ENCODE peak calls at places on chromosomes 12 and 14, in four cellular contexts. Z is mesenchymal stem cell, J is IMR-90, O is GM23248. E is an unnamed sample.

GRCh38 chr12:30926243-30927209 is at the start of gene TSPAN11:
- DNase-seq in Z (peak; percentile 85), J (peak; percentile 26), O (peak; percentile 81), E (peak; percentile 86)

GRCh38 chr12:89927226-89927698 is 218.6 kb upstream of the ATP2B1 start:
- DNase-seq in Z (no peak), J (no peak), O (no peak), E (no peak)

GRCh38 chr12:117832459-117833457 is 136.0 kb downstream of the KSR2 start:
- DNase-seq in Z (peak; percentile 22), J (peak; percentile 7), O (peak; percentile 82), E (peak; percentile 4)

GRCh38 chr12:103852498-103852992 is 11.5 kb upstream of the NT5DC3 start:
- DNase-seq in Z (peak; percentile 84), J (peak; percentile 54), O (peak; percentile 30), E (no peak)

GRCh38 chr12:24222968-24223367 is 273.5 kb upstream of the SOX5 start:
- DNase-seq in Z (peak; percentile 77), J (peak; percentile 87), O (peak; percentile 3), E (no peak)

GRCh38 chr12:113056631-113057488 is at the start of gene DTX1:
- DNase-seq in Z (no peak), J (no peak), O (peak; percentile 28), E (peak; percentile 38)

GRCh38 chr14:28666961-28667360 is 99.6 kb upstream of the FOXG1 start:
- DNase-seq in Z (peak; percentile 14), J (no peak), O (no peak), E (no peak)

GRCh38 chr14:53841109-53842099 is 115.2 kb downstream of the BMP4 start:
- DNase-seq in Z (no peak), J (no peak), O (no peak), E (no peak)

GRCh38 chr14:94036328-94037167 is 10.4 kb downstream of the OTUB2 start:
- DNase-seq in Z (peak; percentile 79), J (peak; percentile 57), O (peak; percentile 67), E (peak; percentile 79)

GRCh38 chr14:53792909-53793308 is 163.7 kb downstream of the BMP4 start:
- DNase-seq in Z (no peak), J (no peak), O (no peak), E (no peak)

GRCh38 chr12:29050503-29050902 is 98.6 kb upstream of the FAR2 start:
- DNase-seq in Z (no peak), J (no peak), O (no peak), E (no peak)

GRCh38 chr14:97104029-97104428 is 306.8 kb downstream of the VRK1 start:
- DNase-seq in Z (no peak), J (no peak), O (no peak), E (no peak)

GRCh38 chr14:74838141-74838540 is 37.8 kb downstream of the PROX2 start:
- DNase-seq in Z (peak; percentile 54), J (peak; percentile 30), O (no peak), E (no peak)

GRCh38 chr14:60602312-60602711 is 47.0 kb downstream of the SIX1 start:
- DNase-seq in Z (no peak), J (no peak), O (no peak), E (no peak)

GRCh38 chr12:109777544-109777943 is 55.7 kb downstream of the TRPV4 start:
- DNase-seq in Z (peak; percentile 7), J (peak; percentile 10), O (peak; percentile 40), E (peak; percentile 24)

GRCh38 chr14:100522616-100523021 is 64.6 kb downstream of the BEGAIN start:
- DNase-seq in Z (no peak), J (no peak), O (peak; percentile 16), E (no peak)

GRCh38 chr14:101224356-101225115 is 321.0 kb upstream of the RTL1 start:
- DNase-seq in Z (no peak), J (no peak), O (no peak), E (no peak)

GRCh38 chr14:105479438-105480164 is 5.0 kb downstream of the CRIP2 start:
- DNase-seq in Z (no peak), J (no peak), O (no peak), E (no peak)

GRCh38 chr14:26729851-26730250 is 132.0 kb upstream of the NOVA1 start:
- DNase-seq in Z (no peak), J (no peak), O (peak; percentile 66), E (peak; percentile 48)

GRCh38 chr12:24113701-24114100 is 164.2 kb upstream of the SOX5 start:
- DNase-seq in Z (peak; percentile 26), J (peak; percentile 12), O (no peak), E (no peak)

GRCh38 chr12:92078167-92079053 is 67.2 kb downstream of the BTG1 start:
- DNase-seq in Z (peak; percentile 88), J (peak; percentile 96), O (peak; percentile 100), E (peak; percentile 97)

GRCh38 chr12:2858944-2859352 is 2.1 kb upstream of the TEX52 start:
- DNase-seq in Z (no peak), J (no peak), O (no peak), E (no peak)

GRCh38 chr12:47900480-47901129 is 4.2 kb downstream of the VDR start:
- DNase-seq in Z (peak; percentile 60), J (no peak), O (peak; percentile 60), E (no peak)

GRCh38 chr14:77026930-77027537 is 1.5 kb downstream of the IRF2BPL start:
- DNase-seq in Z (peak; percentile 57), J (peak; percentile 54), O (peak; percentile 80), E (peak; percentile 55)

GRCh38 chr12:56622535-56622934 is 7.6 kb downstream of the BAZ2A start:
- DNase-seq in Z (no peak), J (no peak), O (peak; percentile 25), E (peak; percentile 4)

GRCh38 chr14:44396226-44396625 is 110.9 kb downstream of the FSCB start:
- DNase-seq in Z (no peak), J (no peak), O (no peak), E (no peak)

GRCh38 chr12:99130808-99131538 is 485.9 kb downstream of the APAF1 start:
- DNase-seq in Z (no peak), J (no peak), O (peak; percentile 42), E (peak; percentile 75)

GRCh38 chr12:68867606-68868005 is 59.6 kb downstream of the MDM2 start:
- DNase-seq in Z (no peak), J (no peak), O (no peak), E (no peak)

GRCh38 chr12:47014474-47014873 is 64.9 kb upstream of the PCED1B start:
- DNase-seq in Z (peak; percentile 86), J (peak; percentile 96), O (peak; percentile 88), E (peak; percentile 55)

DNA sequence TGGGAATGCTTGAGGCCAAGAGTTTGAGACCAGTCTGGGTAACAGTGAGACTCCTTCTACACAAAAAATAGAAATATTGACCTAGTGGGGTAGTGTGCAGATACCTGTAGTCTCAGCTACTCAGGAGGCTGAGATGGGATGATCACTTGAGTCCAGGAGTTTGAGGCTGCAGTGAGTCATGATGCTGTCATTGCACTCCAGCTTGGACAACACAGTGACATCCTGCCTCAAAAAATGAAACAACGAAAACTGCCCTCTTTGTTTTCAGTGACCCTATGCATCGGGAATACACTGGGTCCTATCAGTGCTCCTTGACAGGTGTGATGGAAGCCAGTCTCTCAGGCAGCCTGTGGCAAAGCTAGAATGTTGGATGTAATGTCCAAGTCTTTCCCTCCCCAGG is 311.5 kb upstream of the OR4E1 start:
- DNase-seq in Z (no peak), J (no peak), O (peak; percentile 12), E (no peak)
- H3K9ac ChIP-seq in Z (no peak overlapping the region), J (no peak overlapping the region), O (no peak overlapping the region), E (no peak overlapping the region)

GRCh38 chr12:123859035-123859434 is 96.9 kb downstream of the DNAH10 start:
- DNase-seq in Z (no peak), J (no peak), O (no peak), E (no peak)
- H3K4me3 ChIP-seq in Z (no peak overlapping the region), J (no peak overlapping the region), O (no peak overlapping the region), E (no peak overlapping the region)

GRCh38 chr12:70332236-70332635 is 33.9 kb upstream of the KCNMB4 start:
- DNase-seq in Z (no peak), J (no peak), O (no peak), E (no peak)
- H3K36me3 ChIP-seq in Z (peaks cover 52% of the 10 kb centered on the region), J (peaks cover 11% of the 10 kb centered on the region), O (peaks cover 30% of the 10 kb centered on the region), E (peaks cover 43% of the 10 kb centered on the region)

GRCh38 chr12:10241781-10242180 is 29.1 kb downstream of the GABARAPL1 start:
- DNase-seq in Z (peak; percentile 56), J (no peak), O (no peak), E (no peak)
- H3K9ac ChIP-seq in Z (no peak overlapping the region), J (no peak overlapping the region), O (no peak overlapping the region), E (no peak overlapping the region)

GRCh38 chr14:69133206-69134125 is 19.5 kb downstream of the DCAF5 start:
- DNase-seq in Z (peak; percentile 81), J (peak; percentile 78), O (peak; percentile 87), E (peak; percentile 88)
- H3K4me3 ChIP-seq in Z (peak overlapping the region; percentile 63), J (no peak overlapping the region), O (peak overlapping the region; percentile 56), E (peak overlapping the region; percentile 58)

GRCh38 chr12:124469193-124469888 is 98.1 kb downstream of the NCOR2 start:
- DNase-seq in Z (no peak), J (no peak), O (peak; percentile 43), E (no peak)
- H3K36me3 ChIP-seq in Z (peaks cover 77% of the 10 kb centered on the region), J (peaks cover 67% of the 10 kb centered on the region), O (peaks cover 33% of the 10 kb centered on the region), E (peaks cover 64% of the 10 kb centered on the region)

GRCh38 chr12:49507139-49507538 is 31.7 kb upstream of the KCNH3 start:
- DNase-seq in Z (peak; percentile 84), J (peak; percentile 96), O (peak; percentile 79), E (peak; percentile 86)

GRCh38 chr12:49505672-49506071 is 33.2 kb upstream of the KCNH3 start:
- DNase-seq in Z (no peak), J (peak; percentile 62), O (peak; percentile 47), E (peak; percentile 18)

GRCh38 chr12:49502590-49502989 is 36.2 kb upstream of the KCNH3 start:
- DNase-seq in Z (no peak), J (peak; percentile 25), O (no peak), E (no peak)

GRCh38 chr12:49501895-49502294 is 36.9 kb upstream of the KCNH3 start:
- DNase-seq in Z (no peak), J (no peak), O (no peak), E (no peak)

GRCh38 chr12:49503674-49504180 is 35.1 kb upstream of the KCNH3 start:
- DNase-seq in Z (no peak), J (peak; percentile 81), O (no peak), E (peak; percentile 17)
- H3K9ac ChIP-seq in Z (no peak overlapping the region), J (no peak overlapping the region), O (no peak overlapping the region), E (no peak overlapping the region)

GRCh38 chr14:34980337-34980900 is 2.4 kb upstream of the SRP54 start:
- DNase-seq in Z (no peak), J (no peak), O (no peak), E (no peak)
- H3K4me3 ChIP-seq in Z (peak overlapping the region; percentile 86), J (peak overlapping the region; percentile 58), O (peak overlapping the region; percentile 95), E (peak overlapping the region; percentile 96)

DNA sequence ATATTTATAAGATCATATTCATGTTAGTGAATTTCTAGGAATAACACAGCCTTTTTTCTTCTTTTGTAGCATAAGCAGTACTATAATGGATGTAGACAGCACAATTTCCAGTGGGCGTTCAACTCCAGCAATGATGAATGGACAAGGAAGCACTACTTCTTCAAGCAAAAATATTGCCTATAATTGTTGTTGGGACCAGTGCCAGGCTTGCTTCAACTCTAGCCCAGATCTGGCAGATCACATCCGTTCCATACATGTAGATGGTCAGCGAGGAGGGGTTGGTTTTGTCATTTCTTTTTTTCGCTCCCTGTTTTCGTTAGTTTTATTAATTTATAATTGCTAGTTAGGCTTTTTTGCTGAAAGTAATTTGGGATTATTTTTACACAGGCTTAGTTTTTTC is 23.1 kb downstream of the AEBP2 start:
- DNase-seq in Z (no peak), J (no peak), O (no peak), E (no peak)
- H3K36me3 ChIP-seq in Z (peaks cover 34% of the 10 kb centered on the region), J (peaks cover 20% of the 10 kb centered on the region), O (peaks cover 3% of the 10 kb centered on the region), E (peaks cover 24% of the 10 kb centered on the region)